ENCODE peak calls at places on chromosomes 11 and 22, in six cellular contexts. T, Q, I, Z, O and K are unnamed samples.

GRCh38 chr11:103812680-103813079 is 223.8 kb upstream of the DDI1 start:
- DNase-seq in T (no peak), Q (no peak), I (no peak), Z (no peak), O (no peak), K (no peak)

GRCh38 chr11:69374110-69374981 is 80.4 kb downstream of the MYEOV start:
- DNase-seq in T (no peak), Q (peak; percentile 66), I (peak; percentile 39), Z (peak; percentile 74), O (no peak), K (no peak)

GRCh38 chr11:64321533-64321932 is 3.6 kb downstream of the PRDX5 start:
- DNase-seq in T (no peak), Q (no peak), I (peak; percentile 78), Z (peak; percentile 79), O (peak; percentile 93), K (no peak)

GRCh38 chr11:87820026-87820425 is 355.2 kb downstream of the RAB38 start:
- DNase-seq in T (no peak), Q (no peak), I (no peak), Z (no peak), O (no peak), K (no peak)

GRCh38 chr11:77557553-77557952 is 32.2 kb upstream of the AQP11 start:
- DNase-seq in T (no peak), Q (no peak), I (no peak), Z (peak; percentile 35), O (no peak), K (no peak)

GRCh38 chr11:83602116-83602515 is 315.9 kb upstream of the CCDC90B start:
- DNase-seq in T (no peak), Q (no peak), I (no peak), Z (no peak), O (no peak), K (no peak)

GRCh38 chr11:64318694-64319420 is 936 bp downstream of the PRDX5 start:
- DNase-seq in T (no peak), Q (no peak), I (peak; percentile 41), Z (no peak), O (no peak), K (no peak)

GRCh38 chr11:2533642-2534115 is 88.9 kb downstream of the KCNQ1 start:
- DNase-seq in T (no peak), Q (no peak), I (peak; percentile 91), Z (peak; percentile 60), O (peak; percentile 80), K (peak; percentile 86)

GRCh38 chr22:26471522-26471921 is 12.1 kb downstream of the HPS4 start:
- DNase-seq in T (no peak), Q (no peak), I (peak; percentile 95), Z (no peak), O (peak; percentile 50), K (peak; percentile 27)

GRCh38 chr22:42785706-42786499 is 65.2 kb upstream of the A4GALT start:
- DNase-seq in T (no peak), Q (peak; percentile 60), I (no peak), Z (no peak), O (no peak), K (no peak)

GRCh38 chr22:38549106-38549884 is 20.7 kb downstream of the DMC1 start:
- DNase-seq in T (no peak), Q (no peak), I (no peak), Z (no peak), O (peak; percentile 34), K (no peak)

GRCh38 chr11:2745511-2745910 is 45.7 kb upstream of the KCNQ1OT1 start:
- DNase-seq in T (no peak), Q (no peak), I (peak; percentile 62), Z (no peak), O (no peak), K (no peak)

GRCh38 chr11:130301002-130301401 is 13.7 kb downstream of the ZBTB44 start:
- DNase-seq in T (no peak), Q (no peak), I (no peak), Z (no peak), O (no peak), K (no peak)

GRCh38 chr11:33932721-33933120 is 40.8 kb upstream of the LMO2 start:
- DNase-seq in T (no peak), Q (no peak), I (no peak), Z (no peak), O (no peak), K (no peak)

GRCh38 chr22:28027453-28028448 is 108.7 kb upstream of the PITPNB start:
- DNase-seq in T (no peak), Q (no peak), I (no peak), Z (peak; percentile 18), O (no peak), K (no peak)

GRCh38 chr11:85299247-85299646 is 327.9 kb downstream of the DLG2 start:
- DNase-seq in T (no peak), Q (no peak), I (no peak), Z (peak; percentile 25), O (no peak), K (no peak)

GRCh38 chr11:120867988-120868387 is 155.9 kb upstream of the TBCEL start:
- DNase-seq in T (no peak), Q (no peak), I (no peak), Z (no peak), O (no peak), K (no peak)

GRCh38 chr11:26088391-26088790 is 243.5 kb upstream of the ANO3 start:
- DNase-seq in T (no peak), Q (no peak), I (no peak), Z (no peak), O (peak; percentile 74), K (no peak)

GRCh38 chr11:23746896-23747295 is 750.0 kb upstream of the LUZP2 start:
- DNase-seq in T (no peak), Q (no peak), I (no peak), Z (no peak), O (no peak), K (no peak)

DNA sequence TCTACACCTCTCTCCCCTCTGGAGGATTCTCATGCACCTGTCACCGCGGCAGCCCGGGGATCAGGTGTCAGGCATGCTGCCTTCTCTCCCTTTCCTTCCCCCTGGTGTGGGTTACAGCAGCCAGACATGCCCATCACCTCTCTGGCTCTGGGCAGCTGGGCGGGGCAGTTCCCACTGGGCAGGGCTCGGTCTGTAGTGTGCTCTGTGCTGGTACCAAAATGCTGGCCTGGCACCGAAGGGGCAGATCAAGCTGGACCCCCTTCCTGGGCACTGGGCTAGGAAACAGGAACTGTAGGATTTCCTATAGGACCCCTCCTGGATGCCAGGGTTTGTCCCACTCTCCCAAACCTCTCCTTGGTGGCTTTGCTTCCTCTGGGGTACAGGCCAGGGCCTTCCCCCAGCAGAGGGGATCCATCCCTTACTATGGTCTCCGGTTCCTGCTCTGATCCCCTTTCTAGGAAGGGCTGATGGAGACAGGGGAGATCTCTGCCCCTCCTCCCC is 821 bp downstream of the GAL3ST1 start:
- DNase-seq in T (no peak), Q (no peak), I (no peak), Z (peak; percentile 63), O (no peak), K (no peak)
- H3K4me3 ChIP-seq in T (no peak overlapping the region), Q (peak overlapping the region; percentile 61), I (no peak overlapping the region), Z (no peak overlapping the region), O (no peak overlapping the region), K (no peak overlapping the region)

GRCh38 chr11:110764485-110764884 is 52.2 kb upstream of the ARHGAP20 start:
- DNase-seq in T (no peak), Q (no peak), I (no peak), Z (no peak), O (no peak), K (no peak)
- H3K27ac ChIP-seq in T (no peak overlapping the region), Q (no peak overlapping the region), I (no peak overlapping the region), Z (no peak overlapping the region), O (no peak overlapping the region), K (no peak overlapping the region)

DNA sequence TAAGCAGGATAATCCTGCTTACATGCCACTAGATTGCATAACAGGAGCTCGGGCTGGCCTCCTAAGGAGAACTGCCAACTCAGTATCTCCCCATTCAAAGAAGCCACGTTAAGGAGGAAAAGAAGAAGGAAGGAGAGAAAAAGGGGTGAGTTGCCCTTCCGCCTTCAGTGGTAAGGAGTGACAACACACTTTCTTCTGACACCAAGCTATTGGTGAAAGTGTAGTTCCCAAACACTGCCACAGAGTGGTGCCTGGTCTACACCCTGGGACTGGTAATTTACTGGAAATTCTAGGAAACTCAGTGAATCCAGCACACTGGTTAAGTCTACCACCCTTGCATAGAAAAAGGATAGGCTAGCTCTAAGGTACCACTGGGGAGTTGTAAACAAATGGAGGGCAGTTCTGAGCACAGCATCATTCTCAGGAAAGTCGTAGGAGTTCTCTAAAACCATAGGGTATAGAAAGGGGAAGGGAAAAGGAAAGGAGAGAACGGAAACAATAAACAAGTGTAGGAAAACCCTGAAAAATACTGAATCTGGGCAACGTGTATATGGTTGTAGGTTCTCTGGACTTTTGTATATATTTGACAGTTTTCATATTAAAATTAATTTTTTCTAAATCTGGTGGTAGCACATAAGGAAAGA is 58.2 kb downstream of the RRAS2 start:
- DNase-seq in T (peak; percentile 6), Q (peak; percentile 75), I (no peak), Z (peak; percentile 58), O (peak; percentile 62), K (no peak)
- TF ChIP-seq CTCF in T (peak; percentile 76), Q (peak; percentile 83), I (peak; percentile 92), Z (peak; percentile 58), O (peak; percentile 85), K (peak; percentile 87)

GRCh38 chr22:48037618-48038017 is 1275.2 kb downstream of the TBC1D22A start:
- DNase-seq in T (no peak), Q (no peak), I (no peak), Z (no peak), O (no peak), K (no peak)
- H3K4me3 ChIP-seq in T (no peak overlapping the region), Q (no peak overlapping the region), I (no peak overlapping the region), Z (no peak overlapping the region), O (no peak overlapping the region), K (no peak overlapping the region)

DNA sequence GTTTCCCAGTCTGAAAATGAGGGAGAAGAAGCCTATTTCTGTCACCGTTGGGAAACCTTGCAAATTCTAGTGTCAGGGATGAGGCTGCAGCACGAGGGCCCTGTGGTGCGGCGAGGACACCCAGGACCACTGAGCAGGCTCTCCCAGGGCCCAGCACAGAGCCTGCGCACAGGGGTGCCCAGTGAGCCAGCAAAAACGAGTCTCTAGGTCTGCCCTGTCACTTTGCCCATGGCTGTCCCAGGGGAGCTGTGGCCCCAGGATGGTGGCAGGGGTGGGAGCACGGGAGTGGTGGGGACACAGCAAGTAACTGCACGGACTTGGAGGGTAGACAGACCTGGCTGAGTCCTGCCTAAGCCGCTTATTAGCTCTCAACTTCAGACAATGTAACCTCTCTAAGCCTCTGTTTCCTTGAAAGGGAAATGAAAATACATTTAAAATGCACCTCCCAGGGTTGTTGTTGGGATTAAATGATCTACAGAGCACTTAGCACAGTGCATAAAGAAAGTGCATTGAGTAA is 44.2 kb downstream of the DSCAML1 start:
- DNase-seq in T (no peak), Q (no peak), I (no peak), Z (no peak), O (no peak), K (no peak)
- H3K27ac ChIP-seq in T (no peak overlapping the region), Q (no peak overlapping the region), I (no peak overlapping the region), Z (no peak overlapping the region), O (no peak overlapping the region), K (no peak overlapping the region)

GRCh38 chr11:62392944-62393628 is 25.7 kb upstream of the SCGB1A1 start:
- DNase-seq in T (no peak), Q (no peak), I (no peak), Z (no peak), O (peak; percentile 43), K (no peak)
- TF ChIP-seq CTCF in T (no peak), Q (no peak), I (peak; percentile 69), Z (peak; percentile 11), O (peak; percentile 26), K (peak; percentile 26)

GRCh38 chr11:59106363-59107336 is at the start of gene FAM111B:
- DNase-seq in T (peak; percentile 35), Q (peak; percentile 82), I (peak; percentile 91), Z (peak; percentile 93), O (peak; percentile 97), K (peak; percentile 60)
- H3K4me3 ChIP-seq in T (peak within 1 kb of the TSS; percentile 72), Q (peak within 1 kb of the TSS; percentile 73), I (peak within 1 kb of the TSS; percentile 35), Z (peak within 1 kb of the TSS; percentile 62), O (peak within 1 kb of the TSS; percentile 55), K (peak within 1 kb of the TSS; percentile 69)